ENCODE peak calls at places on chromosome 10, in six cellular contexts. One of them, this sample, is unnamed.

GRCh38 chr10:130748409-130749057 is 563.0 kb downstream of the TCERG1L start:
- DNase-seq in transverse colon: no peak
- DNase-seq in Peyer's patch: peak; percentile 20
- DNase-seq in ovary: no peak
- DNase-seq in sigmoid colon: peak; percentile 44
- DNase-seq in thyroid gland: no peak
- DNase-seq in this sample: peak; percentile 38

GRCh38 chr10:29788113-29788512 is 153.3 kb upstream of the SVIL start:
- DNase-seq in transverse colon: no peak
- DNase-seq in thyroid gland: no peak
- DNase-seq in ovary: no peak
- DNase-seq in Peyer's patch: no peak
- DNase-seq in sigmoid colon: no peak
- DNase-seq in this sample: no peak

GRCh38 chr10:6044060-6044459 is 18.1 kb downstream of the IL2RA start:
- DNase-seq in ovary: no peak
- DNase-seq in sigmoid colon: peak; percentile 1
- DNase-seq in transverse colon: no peak
- DNase-seq in thyroid gland: no peak
- DNase-seq in Peyer's patch: no peak
- DNase-seq in this sample: no peak

GRCh38 chr10:86692023-86692514 is 23.8 kb downstream of the LDB3 start:
- DNase-seq in sigmoid colon: no peak
- DNase-seq in thyroid gland: no peak
- DNase-seq in transverse colon: no peak
- DNase-seq in Peyer's patch: no peak
- DNase-seq in ovary: no peak
- DNase-seq in this sample: no peak

GRCh38 chr10:116708386-116708785 is 34.0 kb downstream of the HSPA12A start:
- DNase-seq in Peyer's patch: no peak
- DNase-seq in sigmoid colon: no peak
- DNase-seq in transverse colon: no peak
- DNase-seq in thyroid gland: peak; percentile 52
- DNase-seq in ovary: no peak
- DNase-seq in this sample: no peak

GRCh38 chr10:100999742-101000601 is at the start of gene LZTS2:
- DNase-seq in Peyer's patch: no peak
- DNase-seq in sigmoid colon: peak; percentile 74
- DNase-seq in transverse colon: peak; percentile 24
- DNase-seq in thyroid gland: peak; percentile 70
- DNase-seq in ovary: peak; percentile 60
- DNase-seq in this sample: no peak

GRCh38 chr10:96700477-96701099 is 19.7 kb downstream of the PIK3AP1 start:
- DNase-seq in Peyer's patch: no peak
- DNase-seq in transverse colon: peak; percentile 51
- DNase-seq in ovary: no peak
- DNase-seq in thyroid gland: no peak
- DNase-seq in sigmoid colon: no peak
- DNase-seq in this sample: no peak

GRCh38 chr10:45811075-45811474 is 36.2 kb downstream of the AGAP4 start:
- DNase-seq in sigmoid colon: no peak
- DNase-seq in transverse colon: no peak
- DNase-seq in ovary: no peak
- DNase-seq in thyroid gland: no peak
- DNase-seq in Peyer's patch: no peak
- DNase-seq in this sample: no peak

GRCh38 chr10:99461230-99461629 is 30.8 kb upstream of the GOT1 start:
- DNase-seq in ovary: no peak
- DNase-seq in sigmoid colon: no peak
- DNase-seq in transverse colon: no peak
- DNase-seq in thyroid gland: no peak
- DNase-seq in Peyer's patch: no peak
- DNase-seq in this sample: no peak

GRCh38 chr10:121526801-121527221 is 71.4 kb downstream of the FGFR2 start:
- DNase-seq in Peyer's patch: no peak
- DNase-seq in thyroid gland: peak; percentile 69
- DNase-seq in ovary: no peak
- DNase-seq in sigmoid colon: no peak
- DNase-seq in transverse colon: no peak
- DNase-seq in this sample: no peak

GRCh38 chr10:82340166-82340565 is 465.2 kb downstream of the NRG3 start:
- DNase-seq in transverse colon: no peak
- DNase-seq in sigmoid colon: no peak
- DNase-seq in thyroid gland: no peak
- DNase-seq in Peyer's patch: no peak
- DNase-seq in ovary: no peak
- DNase-seq in this sample: no peak

GRCh38 chr10:52312999-52313349 is 1.1 kb upstream of the DKK1 start:
- DNase-seq in ovary: no peak
- DNase-seq in thyroid gland: no peak
- DNase-seq in sigmoid colon: no peak
- DNase-seq in Peyer's patch: no peak
- DNase-seq in transverse colon: no peak
- DNase-seq in this sample: no peak

GRCh38 chr10:129192344-129193128 is 274.5 kb upstream of the MGMT start:
- DNase-seq in sigmoid colon: peak; percentile 92
- DNase-seq in ovary: peak; percentile 28
- DNase-seq in transverse colon: no peak
- DNase-seq in thyroid gland: peak; percentile 16
- DNase-seq in Peyer's patch: no peak
- DNase-seq in this sample: peak; percentile 87

GRCh38 chr10:125187238-125188194 is 27.2 kb upstream of the CTBP2 start:
- DNase-seq in transverse colon: no peak
- DNase-seq in thyroid gland: no peak
- DNase-seq in ovary: no peak
- DNase-seq in Peyer's patch: no peak
- DNase-seq in sigmoid colon: no peak
- DNase-seq in this sample: no peak

GRCh38 chr10:112509558-112510299 is 62.7 kb downstream of the VTI1A start:
- DNase-seq in sigmoid colon: no peak
- DNase-seq in thyroid gland: no peak
- DNase-seq in ovary: no peak
- DNase-seq in Peyer's patch: no peak
- DNase-seq in transverse colon: no peak
- DNase-seq in this sample: no peak

GRCh38 chr10:111473361-111473760 is 396.5 kb downstream of the ADRA2A start:
- DNase-seq in transverse colon: no peak
- DNase-seq in sigmoid colon: no peak
- DNase-seq in ovary: no peak
- DNase-seq in thyroid gland: no peak
- DNase-seq in Peyer's patch: no peak
- DNase-seq in this sample: no peak

GRCh38 chr10:115051216-115051615 is 41.9 kb upstream of the ATRNL1 start:
- DNase-seq in Peyer's patch: no peak
- DNase-seq in sigmoid colon: no peak
- DNase-seq in transverse colon: no peak
- DNase-seq in ovary: no peak
- DNase-seq in thyroid gland: no peak
- DNase-seq in this sample: no peak

GRCh38 chr10:6578221-6579192 is 1.6 kb downstream of the PRKCQ start:
- DNase-seq in thyroid gland: no peak
- DNase-seq in Peyer's patch: no peak
- DNase-seq in ovary: no peak
- DNase-seq in sigmoid colon: no peak
- DNase-seq in transverse colon: no peak
- DNase-seq in this sample: no peak

GRCh38 chr10:113613427-113613826 is 50.4 kb downstream of the NRAP start:
- DNase-seq in sigmoid colon: no peak
- DNase-seq in transverse colon: no peak
- DNase-seq in ovary: no peak
- DNase-seq in thyroid gland: no peak
- DNase-seq in Peyer's patch: no peak
- DNase-seq in this sample: no peak

GRCh38 chr10:113614304-113614703 is 49.5 kb downstream of the NRAP start:
- DNase-seq in thyroid gland: no peak
- DNase-seq in Peyer's patch: no peak
- DNase-seq in ovary: no peak
- DNase-seq in sigmoid colon: no peak
- DNase-seq in transverse colon: no peak
- DNase-seq in this sample: no peak

GRCh38 chr10:113612154-113612553 is 51.7 kb downstream of the NRAP start:
- DNase-seq in Peyer's patch: no peak
- DNase-seq in sigmoid colon: no peak
- DNase-seq in thyroid gland: no peak
- DNase-seq in ovary: no peak
- DNase-seq in transverse colon: no peak
- DNase-seq in this sample: no peak

GRCh38 chr10:113616244-113617074 is 47.4 kb downstream of the NRAP start:
- DNase-seq in Peyer's patch: no peak
- DNase-seq in transverse colon: no peak
- DNase-seq in ovary: no peak
- DNase-seq in thyroid gland: no peak
- DNase-seq in sigmoid colon: no peak
- DNase-seq in this sample: no peak

DNA sequence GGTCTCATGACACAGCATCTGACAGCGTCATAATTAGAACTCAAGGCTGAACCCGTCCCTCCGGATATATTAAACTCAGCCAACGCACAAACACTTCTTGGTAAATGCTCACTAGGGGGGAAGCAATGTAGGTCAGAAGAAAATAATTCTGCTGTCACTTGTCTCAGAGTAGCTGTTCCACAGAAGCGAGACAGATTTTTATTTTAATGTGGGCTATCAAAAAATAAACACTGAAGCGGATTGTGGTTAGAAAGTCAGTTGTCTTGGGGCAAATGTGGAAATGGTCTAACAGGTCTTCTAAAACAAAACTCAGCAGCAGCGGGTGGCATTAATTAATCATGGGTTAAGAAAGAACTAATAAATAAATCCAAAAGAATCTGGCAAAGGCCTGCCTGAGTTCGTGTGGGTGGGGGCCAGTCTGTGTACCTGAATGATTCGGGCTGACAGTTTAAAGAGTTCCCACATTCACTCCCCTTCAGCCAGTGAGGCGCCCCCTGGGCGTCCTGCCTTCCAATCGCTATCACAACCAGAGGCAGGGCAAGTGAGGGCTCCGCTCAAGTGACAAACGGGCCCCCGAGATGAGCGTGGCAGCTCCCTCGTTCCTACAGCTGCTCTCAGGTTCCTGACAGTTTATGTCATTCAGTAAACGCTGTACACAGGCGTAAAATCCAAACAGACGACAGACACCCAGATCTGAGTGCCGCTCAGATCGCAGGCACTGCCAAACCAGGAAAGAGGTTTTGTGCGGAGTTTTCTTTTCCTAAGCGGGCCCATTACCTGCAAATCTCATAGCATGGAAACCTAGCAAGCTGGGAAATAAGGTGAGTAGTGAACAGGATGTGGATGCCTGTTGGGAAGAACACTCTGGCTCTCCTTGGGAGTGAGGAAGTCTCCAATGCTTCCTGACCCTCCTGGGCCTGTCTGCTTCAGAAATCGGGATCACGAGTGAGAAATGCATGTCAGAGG is 52.9 kb downstream of the NRAP start:
- DNase-seq in Peyer's patch: no peak
- DNase-seq in ovary: no peak
- DNase-seq in thyroid gland: no peak
- DNase-seq in sigmoid colon: no peak
- DNase-seq in transverse colon: no peak
- DNase-seq in this sample: no peak
- H3K27me3 ChIP-seq in Peyer's patch: no peaks in the 10 kb centered on the region
- H3K27me3 ChIP-seq in ovary: no peaks in the 10 kb centered on the region
- H3K27me3 ChIP-seq in thyroid gland: no peaks in the 10 kb centered on the region
- H3K27me3 ChIP-seq in sigmoid colon: no peaks in the 10 kb centered on the region
- H3K27me3 ChIP-seq in transverse colon: no peaks in the 10 kb centered on the region
- H3K27me3 ChIP-seq in this sample: peaks cover 11% of the 10 kb centered on the region

DNA sequence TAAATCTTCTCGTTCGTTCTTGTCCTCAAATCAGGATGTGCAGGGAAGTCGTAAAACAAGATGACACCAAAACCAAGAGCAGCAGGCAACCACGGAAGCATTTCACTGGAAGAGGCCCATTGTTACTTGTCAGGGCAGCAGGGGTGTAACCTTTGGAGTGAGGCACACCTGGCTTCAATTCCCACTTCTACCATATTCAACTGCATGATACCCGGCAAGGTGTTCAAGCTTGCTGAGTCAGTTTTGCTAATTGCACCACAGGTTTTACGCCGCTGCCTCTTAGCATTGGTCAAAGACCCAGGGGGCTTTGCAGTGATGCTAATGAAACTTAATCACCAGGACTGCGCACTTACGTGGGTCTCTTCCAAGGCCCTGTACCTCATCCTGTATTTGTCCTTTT is 50.0 kb upstream of the PTER start:
- DNase-seq in Peyer's patch: no peak
- DNase-seq in ovary: no peak
- DNase-seq in sigmoid colon: no peak
- DNase-seq in transverse colon: no peak
- DNase-seq in thyroid gland: no peak
- DNase-seq in this sample: no peak
- TF ChIP-seq POLR2A in Peyer's patch: no peak
- TF ChIP-seq POLR2A in ovary: no peak
- TF ChIP-seq POLR2A in sigmoid colon: no peak
- TF ChIP-seq POLR2A in transverse colon: no peak
- TF ChIP-seq POLR2A in thyroid gland: no peak
- TF ChIP-seq POLR2A in this sample: no peak

DNA sequence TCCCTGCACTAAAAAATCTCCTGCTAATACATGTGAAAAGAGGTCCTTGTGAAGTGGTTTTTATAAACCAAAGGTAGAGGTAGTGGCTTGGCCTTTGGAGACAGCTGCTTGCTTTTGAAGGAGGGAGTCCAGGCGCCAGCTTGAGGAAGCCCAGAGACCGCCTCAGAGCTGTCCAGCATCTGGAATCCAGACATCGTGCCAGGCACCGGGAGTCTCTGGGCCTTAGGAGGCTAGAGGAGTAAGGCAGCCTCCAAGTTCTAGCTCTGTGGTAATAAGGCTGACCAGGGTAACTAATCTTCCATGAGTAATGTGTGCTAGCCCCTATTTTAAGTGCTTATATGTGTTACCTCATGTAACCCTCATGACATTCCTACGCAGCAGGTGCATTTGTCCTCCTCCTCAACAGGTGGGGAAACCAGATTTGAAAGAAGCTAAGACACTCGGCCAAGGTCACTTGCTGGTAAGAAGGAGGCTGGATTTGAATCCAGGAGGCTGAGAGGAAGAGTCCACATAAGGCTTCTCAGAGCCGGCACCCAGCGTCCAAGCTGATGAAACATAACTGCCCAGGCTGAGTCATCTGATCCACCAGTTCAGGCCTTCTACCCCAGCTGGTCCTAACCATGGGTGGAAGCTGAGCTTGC is 26.1 kb downstream of the PRLHR start:
- DNase-seq in sigmoid colon: no peak
- DNase-seq in ovary: no peak
- DNase-seq in Peyer's patch: no peak
- DNase-seq in thyroid gland: no peak
- DNase-seq in transverse colon: no peak
- DNase-seq in this sample: no peak
- H3K27ac ChIP-seq in sigmoid colon: peak overlapping the region; percentile 79
- H3K27ac ChIP-seq in ovary: no peak overlapping the region
- H3K27ac ChIP-seq in Peyer's patch: no peak overlapping the region
- H3K27ac ChIP-seq in thyroid gland: no peak overlapping the region
- H3K27ac ChIP-seq in transverse colon: peak overlapping the region; percentile 14
- H3K27ac ChIP-seq in this sample: peak overlapping the region; percentile 2

DNA sequence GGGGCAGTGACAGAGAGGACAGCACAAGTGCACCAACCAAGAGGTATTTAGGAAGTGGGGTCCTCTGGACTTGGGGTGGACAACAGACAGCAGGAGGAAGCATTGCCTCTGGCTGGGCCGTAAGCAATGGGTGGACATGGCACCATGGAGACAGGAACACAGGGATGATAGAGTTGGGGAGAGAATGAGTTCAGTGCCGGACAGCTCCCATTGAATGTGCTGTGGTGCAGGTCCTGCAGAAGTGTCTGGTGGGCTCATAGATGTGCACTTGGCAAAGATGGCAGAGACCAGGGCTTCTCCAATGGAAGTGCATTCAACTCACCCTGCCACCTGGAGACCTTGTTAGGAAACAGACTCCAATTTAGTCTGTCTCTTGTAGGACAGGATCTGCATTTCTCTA is 341.5 kb upstream of the ZMIZ1 start:
- DNase-seq in sigmoid colon: no peak
- DNase-seq in thyroid gland: no peak
- DNase-seq in Peyer's patch: no peak
- DNase-seq in transverse colon: no peak
- DNase-seq in ovary: no peak
- DNase-seq in this sample: no peak
- H3K27me3 ChIP-seq in sigmoid colon: no peaks in the 10 kb centered on the region
- H3K27me3 ChIP-seq in thyroid gland: no peaks in the 10 kb centered on the region
- H3K27me3 ChIP-seq in Peyer's patch: no peaks in the 10 kb centered on the region
- H3K27me3 ChIP-seq in transverse colon: peaks cover 5% of the 10 kb centered on the region
- H3K27me3 ChIP-seq in ovary: no peaks in the 10 kb centered on the region
- H3K27me3 ChIP-seq in this sample: no peaks in the 10 kb centered on the region